ENCODE peak calls at places on chromosome 14, in four cellular contexts. G, N, Q and L are unnamed samples. For H3K27me3, the result is how much of the 10 kb centered on the place peaks cover.

GRCh38 chr14:55600784-55601561 is 21.0 kb downstream of the KTN1 start:
- DNase-seq in N (no peak), Q (no peak), G (no peak), L (no peak)

GRCh38 chr14:92956961-92957360 is 34.0 kb downstream of the CHGA start:
- DNase-seq in G (no peak), N (no peak), Q (no peak), L (no peak)

GRCh38 chr14:69828372-69828771 is 31.3 kb upstream of the SLC10A1 start:
- DNase-seq in Q (no peak), N (no peak), G (no peak), L (no peak)

GRCh38 chr14:26598081-26598671 is 343 bp upstream of the NOVA1 start:
- DNase-seq in N (no peak), G (peak), Q (no peak), L (peak)

GRCh38 chr14:69766984-69767368 is at the start of gene SRSF5:
- DNase-seq in N (peak), G (peak), Q (peak), L (peak)

GRCh38 chr14:104977681-104978647 is at the start of gene AHNAK2:
- DNase-seq in G (peak), Q (no peak), N (peak), L (peak)

GRCh38 chr14:85527006-85527405 is 2.9 kb upstream of the FLRT2 start:
- DNase-seq in G (no peak), Q (no peak), N (no peak), L (no peak)

GRCh38 chr14:31326111-31326510 is 94.2 kb downstream of the HEATR5A start:
- DNase-seq in Q (no peak), G (no peak), N (peak), L (no peak)

GRCh38 chr14:90903101-90903500 is 86.9 kb upstream of the TTC7B start:
- DNase-seq in G (peak), N (peak), Q (peak), L (no peak)

GRCh38 chr14:106203438-106203837 is 677.1 kb downstream of the TMEM121 start:
- DNase-seq in Q (no peak), G (no peak), N (no peak), L (no peak)

GRCh38 chr14:104778694-104779331 is 16.7 kb downstream of the AKT1 start:
- DNase-seq in Q (no peak), N (no peak), G (no peak), L (no peak)

GRCh38 chr14:36402867-36403266 is 82.4 kb upstream of the MBIP start:
- DNase-seq in G (no peak), N (no peak), Q (no peak), L (no peak)

GRCh38 chr14:49550284-49551184 is 35.6 kb downstream of the RPS29 start:
- DNase-seq in Q (no peak), G (no peak), N (no peak), L (no peak)

GRCh38 chr14:77133718-77134338 is 7.8 kb downstream of the ZDHHC22 start:
- DNase-seq in Q (peak), N (peak), G (peak), L (peak)

GRCh38 chr14:60653388-60653690 is 4.1 kb upstream of the SIX1 start:
- DNase-seq in Q (no peak), G (no peak), N (no peak), L (no peak)

GRCh38 chr14:89303452-89304435 is 113.3 kb downstream of the FOXN3 start:
- DNase-seq in G (peak), Q (no peak), N (peak), L (peak)

GRCh38 chr14:102320033-102320660 is 601 bp downstream of the ZNF839 start:
- DNase-seq in G (peak), Q (peak), N (peak), L (peak)

GRCh38 chr14:81516941-81517797 is 16.5 kb downstream of the SEL1L start:
- DNase-seq in Q (no peak), G (peak), N (no peak), L (no peak)

GRCh38 chr14:93903342-93904184 is 23.6 kb upstream of the FAM181A start:
- DNase-seq in N (no peak), Q (no peak), G (no peak), L (no peak)

GRCh38 chr14:35221462-35221861 is 70.7 kb upstream of the PSMA6 start:
- DNase-seq in N (no peak), Q (no peak), G (no peak), L (no peak)

GRCh38 chr14:104403421-104404220 is 175.9 kb upstream of the C14orf180 start:
- DNase-seq in N (no peak), Q (no peak), G (peak), L (no peak)

GRCh38 chr14:99612065-99612736 is 8.2 kb upstream of the CCDC85C start:
- DNase-seq in N (no peak), Q (no peak), G (no peak), L (no peak)

GRCh38 chr14:26765768-26766550 is 168.1 kb upstream of the NOVA1 start:
- DNase-seq in N (no peak), Q (no peak), G (no peak), L (no peak)

GRCh38 chr14:56205906-56206305 is 87.7 kb downstream of the PELI2 start:
- DNase-seq in Q (no peak), G (no peak), N (no peak), L (no peak)

GRCh38 chr14:55180434-55180833 is 11.0 kb downstream of the DLGAP5 start:
- DNase-seq in N (no peak), G (no peak), Q (no peak), L (no peak)

GRCh38 chr14:57478050-57478449 is 15.6 kb downstream of the CCDC198 start:
- DNase-seq in G (peak), N (no peak), Q (no peak), L (no peak)

GRCh38 chr14:23727566-23728335 is 91.6 kb downstream of the DHRS2 start:
- DNase-seq in G (no peak), N (no peak), Q (no peak), L (no peak)

GRCh38 chr14:20412876-20413784 is at the start of gene TEP1:
- DNase-seq in N (peak), Q (peak), G (peak), L (peak)

GRCh38 chr14:73717247-73717646 is 3.1 kb upstream of the PNMA1 start:
- DNase-seq in Q (no peak), N (no peak), G (peak), L (no peak)

GRCh38 chr14:103894723-103895059 is 33.6 kb upstream of the TDRD9 start:
- DNase-seq in G (no peak), N (no peak), Q (no peak), L (no peak)

DNA sequence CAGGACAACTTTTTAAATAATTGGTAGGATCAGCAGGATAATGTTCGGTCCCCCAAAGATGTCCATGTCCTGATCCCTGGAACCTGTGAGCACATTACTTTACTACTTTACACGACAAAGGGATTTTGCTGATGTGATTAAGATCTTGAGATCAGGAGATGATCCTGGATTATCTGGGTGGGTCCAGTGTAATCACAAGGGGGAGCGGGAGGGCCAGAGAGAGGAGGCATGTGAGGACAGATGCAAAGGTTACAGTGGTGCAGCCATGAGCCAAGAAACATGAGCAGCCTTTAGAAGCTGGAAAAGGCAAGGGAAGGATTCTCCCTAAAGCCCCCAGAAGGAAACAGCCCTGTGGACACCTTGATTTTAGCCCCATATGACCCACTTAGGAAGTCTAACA is 33.1 kb downstream of the KCNK10 start:
- DNase-seq in N (no peak), Q (no peak), G (no peak), L (no peak)
- H3K27me3 ChIP-seq in N (under half), Q (under half), G (under half), L (under half)

GRCh38 chr14:53950031-53950793 is 6.4 kb downstream of the BMP4 start:
- DNase-seq in Q (no peak), G (no peak), N (no peak), L (peak)
- H3K27me3 ChIP-seq in Q (half or more), G (under half), N (under half), L (half or more)

DNA sequence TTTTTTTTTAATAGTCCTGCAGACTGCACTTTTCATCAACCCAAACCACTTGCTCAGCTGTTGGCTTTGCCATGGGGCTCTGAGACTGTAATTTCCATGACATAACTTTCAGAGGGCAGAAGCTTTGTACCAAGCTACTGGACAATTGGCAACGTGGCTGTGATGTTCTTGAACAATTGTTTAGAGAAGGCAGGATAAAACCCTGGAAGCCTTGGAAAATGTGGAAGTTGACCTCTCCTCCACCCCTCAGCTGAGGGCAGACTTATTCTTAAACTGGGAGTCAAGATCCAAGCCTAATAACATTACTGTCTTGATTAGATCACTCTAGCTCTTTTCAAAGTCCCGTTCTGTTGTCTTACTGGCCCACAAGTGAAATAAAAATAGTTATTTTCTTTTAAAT is 2.2 kb downstream of the OR4E1 start:
- DNase-seq in G (no peak), N (no peak), Q (no peak), L (no peak)
- H3K27me3 ChIP-seq in G (under half), N (under half), Q (under half), L (under half)

DNA sequence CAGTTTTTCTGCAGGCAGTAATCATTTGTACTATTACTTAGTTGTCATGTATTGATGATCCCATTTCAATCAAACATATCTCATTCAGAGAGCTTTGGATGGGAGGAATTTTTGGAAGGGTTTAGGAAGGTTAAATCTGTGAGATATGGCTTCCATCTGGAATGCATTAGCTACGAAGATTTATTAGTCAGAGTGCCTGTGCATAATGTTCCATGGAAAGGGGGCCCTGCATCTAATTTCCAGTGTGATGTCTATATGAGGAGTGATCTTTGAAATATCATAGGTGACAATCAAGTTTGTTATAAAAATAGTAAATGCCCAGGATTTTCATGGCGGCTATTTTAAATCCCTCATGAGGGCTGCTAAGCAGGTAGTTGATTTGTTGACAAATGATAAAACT is 494.9 kb downstream of the EGLN3 start:
- DNase-seq in G (no peak), Q (no peak), N (no peak), L (no peak)
- H3K27me3 ChIP-seq in G (under half), Q (under half), N (under half), L (under half)